ENCODE peak calls at places on chromosome 20, in eight cellular contexts. J is ovary, V is psoas muscle, Q is GM12865, F is SK-N-SH, R is esophagus muscularis mucosa, D is cardiac fibroblast, I is fibroblast of lung. O is an unnamed sample.

GRCh38 chr20:10654630-10655029 is 19.2 kb downstream of the JAG1 start:
- DNase-seq in J (no peak), V (no peak), Q (peak), F (peak), R (no peak), D (no peak), I (no peak), O (peak)

GRCh38 chr20:56758706-56759105 is 129.6 kb downstream of the TFAP2C start:
- DNase-seq in J (no peak), V (no peak), Q (no peak), F (no peak), R (no peak), D (no peak), I (no peak), O (no peak)

GRCh38 chr20:57772349-57772964 is 62.6 kb upstream of the PMEPA1 start:
- DNase-seq in J (no peak), V (no peak), Q (peak), F (no peak), R (no peak), D (peak), I (peak), O (peak)

GRCh38 chr20:53080969-53081871 is 109.1 kb downstream of the TSHZ2 start:
- DNase-seq in J (peak), V (no peak), Q (no peak), F (no peak), R (no peak), D (peak), I (peak), O (peak)

GRCh38 chr20:49786226-49786625 is 26.4 kb upstream of the SLC9A8 start:
- DNase-seq in J (no peak), V (no peak), Q (peak), F (no peak), R (no peak), D (no peak), I (no peak), O (no peak)

GRCh38 chr20:38126146-38126912 is 38.7 kb downstream of the TGM2 start:
- DNase-seq in J (peak), V (no peak), Q (no peak), F (no peak), R (no peak), D (peak), I (peak), O (no peak)

GRCh38 chr20:17808357-17808756 is 108.6 kb downstream of the BANF2 start:
- DNase-seq in J (peak), V (peak), Q (no peak), F (peak), R (no peak), D (peak), I (peak), O (no peak)

GRCh38 chr20:15475483-15475882 is 1097.8 kb downstream of the KIF16B start:
- DNase-seq in J (no peak), V (no peak), Q (peak), F (peak), R (no peak), D (no peak), I (no peak), O (peak)

GRCh38 chr20:26209171-26209941 is 512.7 kb upstream of the ZNF337 start:
- DNase-seq in J (no peak), V (peak), Q (peak), F (peak), R (no peak), D (peak), I (no peak), O (peak)

GRCh38 chr20:44733341-44734069 is 12.2 kb upstream of the KCNK15 start:
- DNase-seq in J (peak), V (peak), Q (peak), F (peak), R (no peak), D (peak), I (peak), O (peak)

GRCh38 chr20:51510961-51511360 is 31.6 kb downstream of the NFATC2 start:
- DNase-seq in J (no peak), V (no peak), Q (no peak), F (no peak), R (no peak), D (no peak), I (no peak), O (no peak)

GRCh38 chr20:53872561-53873248 is 197.7 kb downstream of the BCAS1 start:
- DNase-seq in J (no peak), V (no peak), Q (peak), F (no peak), R (no peak), D (peak), I (peak), O (no peak)

GRCh38 chr20:59747671-59748515 is 143.6 kb downstream of the PHACTR3 start:
- DNase-seq in J (no peak), V (no peak), Q (no peak), F (no peak), R (no peak), D (no peak), I (no peak), O (no peak)
- TF ChIP-seq CTCF in J (no peak), V (no peak), Q (no peak), F (no peak), R (no peak), D (no peak), I (no peak), O (no peak)

GRCh38 chr20:62922451-62922921 is 3.8 kb downstream of the DIDO1 start:
- DNase-seq in J (no peak), V (no peak), Q (peak), F (no peak), R (no peak), D (no peak), I (no peak), O (no peak)

GRCh38 chr20:62918137-62918536 is 8.2 kb downstream of the DIDO1 start:
- DNase-seq in J (no peak), V (no peak), Q (peak), F (no peak), R (no peak), D (no peak), I (no peak), O (no peak)

GRCh38 chr20:62921119-62921687 is 5.1 kb downstream of the DIDO1 start:
- DNase-seq in J (no peak), V (no peak), Q (peak), F (peak), R (no peak), D (peak), I (peak), O (peak)

GRCh38 chr20:62918830-62919229 is 7.5 kb downstream of the DIDO1 start:
- DNase-seq in J (no peak), V (no peak), Q (peak), F (no peak), R (no peak), D (no peak), I (no peak), O (no peak)

DNA sequence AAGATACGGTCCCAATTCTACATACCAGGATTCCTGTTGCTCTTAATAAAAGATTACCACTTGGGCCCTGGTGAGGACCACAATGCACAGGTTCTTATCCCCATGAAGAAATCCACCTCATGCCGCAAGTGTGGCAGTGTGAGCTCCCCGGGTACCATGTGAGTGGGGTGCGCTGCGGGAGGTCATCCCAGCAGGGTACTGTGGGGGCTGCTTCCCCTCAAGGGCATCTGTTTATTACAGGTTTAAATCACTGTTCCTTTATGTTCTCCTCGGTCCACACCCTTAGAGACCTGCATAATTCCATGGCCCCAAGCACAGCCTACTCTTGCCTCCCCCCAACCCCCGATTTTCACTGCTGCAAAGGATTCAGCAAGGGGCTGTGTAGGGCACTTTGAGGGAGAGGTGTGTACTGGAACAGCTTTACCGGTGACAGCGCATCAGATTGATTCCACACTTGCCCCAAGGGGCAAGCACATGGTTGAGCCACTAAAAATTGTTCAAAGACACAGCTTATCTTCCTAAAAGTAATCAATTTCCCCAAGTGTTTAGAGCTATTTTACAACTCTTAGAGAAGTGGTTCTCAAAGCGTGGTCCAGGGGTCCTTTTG is 6.2 kb downstream of the DIDO1 start:
- DNase-seq in J (no peak), V (no peak), Q (no peak), F (no peak), R (no peak), D (no peak), I (no peak), O (no peak)
- H3K4me3 ChIP-seq in J (no peak), V (no peak), Q (no peak), F (no peak), R (no peak), D (no peak), I (no peak), O (no peak)

GRCh38 chr20:43432498-43432897 is 25.2 kb upstream of the SRSF6 start:
- DNase-seq in J (no peak), V (no peak), Q (no peak), F (no peak), R (peak), D (no peak), I (no peak), O (no peak)

GRCh38 chr20:43438578-43439316 is 18.9 kb upstream of the SRSF6 start:
- DNase-seq in J (no peak), V (no peak), Q (peak), F (no peak), R (no peak), D (no peak), I (no peak), O (no peak)

GRCh38 chr20:43433250-43433854 is 24.3 kb upstream of the SRSF6 start:
- DNase-seq in J (no peak), V (no peak), Q (no peak), F (no peak), R (no peak), D (no peak), I (no peak), O (no peak)

GRCh38 chr20:43431120-43431519 is 26.6 kb upstream of the SRSF6 start:
- DNase-seq in J (no peak), V (no peak), Q (no peak), F (peak), R (no peak), D (peak), I (peak), O (no peak)

GRCh38 chr20:43434565-43434964 is 23.1 kb upstream of the SRSF6 start:
- DNase-seq in J (no peak), V (no peak), Q (no peak), F (no peak), R (no peak), D (no peak), I (no peak), O (no peak)
- TF ChIP-seq CTCF in J (no peak), V (no peak), Q (no peak), F (no peak), R (no peak), D (no peak), I (no peak), O (no peak)

GRCh38 chr20:23625236-23625964 is 12.4 kb downstream of the CST3 start:
- DNase-seq in J (no peak), V (no peak), Q (peak), F (no peak), R (peak), D (no peak), I (no peak), O (peak)

GRCh38 chr20:23624307-23624706 is 13.4 kb downstream of the CST3 start:
- DNase-seq in J (no peak), V (no peak), Q (no peak), F (no peak), R (no peak), D (peak), I (peak), O (no peak)

GRCh38 chr20:23626040-23626620 is 11.6 kb downstream of the CST3 start:
- DNase-seq in J (no peak), V (no peak), Q (peak), F (no peak), R (peak), D (peak), I (peak), O (peak)

GRCh38 chr20:23623666-23624065 is 14.1 kb downstream of the CST3 start:
- DNase-seq in J (no peak), V (no peak), Q (no peak), F (no peak), R (no peak), D (no peak), I (no peak), O (peak)

GRCh38 chr20:23622839-23623343 is 14.9 kb downstream of the CST3 start:
- DNase-seq in J (peak), V (peak), Q (peak), F (no peak), R (peak), D (peak), I (peak), O (peak)
- H3K4me3 ChIP-seq in J (peak), V (peak), Q (peak), F (peak), R (peak), D (peak), I (peak), O (peak)

GRCh38 chr20:23043376-23043775 is 6.1 kb downstream of the THBD start:
- DNase-seq in J (no peak), V (no peak), Q (peak), F (no peak), R (no peak), D (no peak), I (no peak), O (no peak)
- TF ChIP-seq CTCF in J (no peak), V (no peak), Q (peak), F (no peak), R (no peak), D (no peak), I (no peak), O (no peak)

DNA sequence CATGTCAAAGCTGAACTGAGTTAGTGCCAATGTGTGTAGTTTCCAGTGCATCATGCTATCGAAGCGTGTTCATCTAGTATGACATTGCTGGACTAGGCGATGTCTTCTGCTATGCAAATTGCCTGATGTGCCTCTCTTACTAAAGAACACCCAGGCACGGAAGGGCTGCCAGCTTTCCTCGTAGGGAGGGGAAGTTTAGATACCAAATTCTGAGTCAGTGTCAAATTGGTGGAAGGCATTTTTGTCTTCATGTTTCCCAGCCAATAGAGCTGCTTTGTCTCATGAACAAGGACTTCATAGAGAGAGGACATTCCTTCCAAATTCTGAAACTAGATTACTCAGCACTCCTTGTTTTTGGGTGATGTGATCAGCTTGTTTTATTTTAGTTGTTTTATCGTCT is 320.1 kb downstream of the BTBD3 start:
- DNase-seq in J (peak), V (no peak), Q (no peak), F (no peak), R (no peak), D (peak), I (no peak), O (no peak)
- H3K4me3 ChIP-seq in J (no peak), V (no peak), Q (no peak), F (no peak), R (peak), D (no peak), I (no peak), O (no peak)

DNA sequence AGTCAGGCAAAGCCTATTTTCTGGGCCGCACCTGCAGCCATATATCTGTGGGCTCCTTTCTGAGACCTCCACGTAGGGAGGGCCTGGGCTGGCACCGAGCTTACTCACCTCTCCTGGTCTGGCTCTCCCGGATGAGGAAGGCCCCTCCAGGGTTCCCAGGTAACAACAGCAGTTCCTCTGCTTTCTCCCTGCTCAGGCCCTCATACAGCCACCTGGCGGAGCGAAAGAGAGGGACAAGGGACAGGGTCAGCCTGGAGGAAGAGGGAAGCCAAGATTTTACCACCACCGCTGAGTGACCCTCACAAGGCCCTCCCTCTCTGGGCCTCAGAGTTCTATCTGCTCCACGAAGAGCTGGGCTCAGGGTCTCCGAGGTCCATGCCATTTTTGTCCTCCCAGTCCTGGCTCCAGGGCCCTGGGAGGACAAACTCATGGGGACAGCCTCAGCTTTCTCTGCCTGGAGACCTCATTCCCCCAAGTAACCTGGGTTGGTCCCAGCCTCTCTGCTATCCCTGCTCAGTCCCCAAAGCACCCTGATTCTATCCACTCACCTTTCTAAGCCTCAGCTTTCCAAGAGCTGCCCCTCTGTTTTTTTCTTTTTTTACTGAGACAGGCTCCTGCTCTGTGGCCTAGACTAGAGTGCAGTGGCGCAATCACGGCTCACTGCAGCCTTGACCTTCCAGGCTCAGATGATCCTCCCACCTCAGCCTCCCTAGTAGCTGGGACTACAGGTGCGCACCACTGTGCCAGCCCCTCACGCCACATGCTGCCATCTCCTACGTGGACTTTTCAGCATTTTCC is 13.3 kb downstream of the SLA2 start:
- DNase-seq in J (no peak), V (no peak), Q (no peak), F (no peak), R (no peak), D (no peak), I (no peak), O (no peak)
- TF ChIP-seq CTCF in J (no peak), V (no peak), Q (no peak), F (no peak), R (no peak), D (no peak), I (no peak), O (no peak)

GRCh38 chr20:34873583-34874093 is 982 bp upstream of the GGT7 start:
- DNase-seq in J (no peak), V (no peak), Q (no peak), F (no peak), R (no peak), D (no peak), I (no peak), O (no peak)
- H3K4me3 ChIP-seq in J (no peak), V (peak), Q (no peak), F (no peak), R (peak), D (no peak), I (peak), O (no peak)